ENCODE peak calls at places on chromosomes 3 and 15, in six cellular contexts. M, L, K, Q, X and D are unnamed samples. For H3K4me1 and H3K36me3, the result is how much of the 10 kb centered on the place peaks cover.

GRCh38 chr15:41838400-41838897 is at the start of gene PLA2G4B:
- DNase-seq in M (no peak), L (peak), K (peak), Q (no peak), X (peak), D (no peak)

GRCh38 chr3:135314227-135314626 is 519.2 kb downstream of the EPHB1 start:
- DNase-seq in M (no peak), L (no peak), K (no peak), Q (no peak), X (no peak), D (no peak)

GRCh38 chr3:129597087-129597791 is 9.2 kb downstream of the PLXND1 start:
- DNase-seq in M (no peak), L (no peak), K (no peak), Q (no peak), X (no peak), D (no peak)

GRCh38 chr3:128011140-128011539 is 41.1 kb upstream of the SEC61A1 start:
- DNase-seq in M (peak), L (peak), K (peak), Q (peak), X (no peak), D (no peak)

GRCh38 chr15:44705981-44706380 is 5.1 kb downstream of the PATL2 start:
- DNase-seq in M (no peak), L (no peak), K (no peak), Q (no peak), X (no peak), D (no peak)

GRCh38 chr15:45606413-45606812 is 19.2 kb downstream of the BLOC1S6 start:
- DNase-seq in M (no peak), L (no peak), K (no peak), Q (no peak), X (no peak), D (no peak)

GRCh38 chr3:108862865-108863798 is 40.5 kb downstream of the TRAT1 start:
- DNase-seq in M (no peak), L (no peak), K (no peak), Q (no peak), X (no peak), D (no peak)

GRCh38 chr3:43190682-43191081 is 84.8 kb upstream of the POMGNT2 start:
- DNase-seq in M (no peak), L (no peak), K (no peak), Q (no peak), X (no peak), D (no peak)

GRCh38 chr3:108946292-108947290 is 7.1 kb downstream of the GUCA1C start:
- DNase-seq in M (no peak), L (no peak), K (no peak), Q (no peak), X (no peak), D (no peak)

GRCh38 chr3:53806182-53807116 is 39.8 kb downstream of the CHDH start:
- DNase-seq in M (peak), L (peak), K (no peak), Q (no peak), X (no peak), D (peak)

GRCh38 chr3:190671658-190672057 is 157.8 kb downstream of the IL1RAP start:
- DNase-seq in M (no peak), L (no peak), K (no peak), Q (no peak), X (no peak), D (no peak)

GRCh38 chr3:152019516-152019915 is 146.1 kb downstream of the SUCNR1 start:
- DNase-seq in M (no peak), L (no peak), K (no peak), Q (no peak), X (no peak), D (no peak)

GRCh38 chr15:68574629-68575028 is 4.2 kb upstream of the CORO2B start:
- DNase-seq in M (no peak), L (no peak), K (no peak), Q (no peak), X (no peak), D (no peak)

GRCh38 chr3:125357032-125357658 is 18.0 kb downstream of the ZNF148 start:
- DNase-seq in M (peak), L (peak), K (no peak), Q (peak), X (peak), D (peak)

GRCh38 chr15:73683624-73684536 is at the start of gene CD276:
- DNase-seq in M (peak), L (peak), K (peak), Q (peak), X (peak), D (peak)

GRCh38 chr15:67107014-67107812 is 41.8 kb downstream of the SMAD3 start:
- DNase-seq in M (peak), L (peak), K (no peak), Q (no peak), X (peak), D (peak)

GRCh38 chr3:7953449-7954015 is 548.1 kb upstream of the LMCD1 start:
- DNase-seq in M (no peak), L (no peak), K (no peak), Q (no peak), X (no peak), D (no peak)

DNA sequence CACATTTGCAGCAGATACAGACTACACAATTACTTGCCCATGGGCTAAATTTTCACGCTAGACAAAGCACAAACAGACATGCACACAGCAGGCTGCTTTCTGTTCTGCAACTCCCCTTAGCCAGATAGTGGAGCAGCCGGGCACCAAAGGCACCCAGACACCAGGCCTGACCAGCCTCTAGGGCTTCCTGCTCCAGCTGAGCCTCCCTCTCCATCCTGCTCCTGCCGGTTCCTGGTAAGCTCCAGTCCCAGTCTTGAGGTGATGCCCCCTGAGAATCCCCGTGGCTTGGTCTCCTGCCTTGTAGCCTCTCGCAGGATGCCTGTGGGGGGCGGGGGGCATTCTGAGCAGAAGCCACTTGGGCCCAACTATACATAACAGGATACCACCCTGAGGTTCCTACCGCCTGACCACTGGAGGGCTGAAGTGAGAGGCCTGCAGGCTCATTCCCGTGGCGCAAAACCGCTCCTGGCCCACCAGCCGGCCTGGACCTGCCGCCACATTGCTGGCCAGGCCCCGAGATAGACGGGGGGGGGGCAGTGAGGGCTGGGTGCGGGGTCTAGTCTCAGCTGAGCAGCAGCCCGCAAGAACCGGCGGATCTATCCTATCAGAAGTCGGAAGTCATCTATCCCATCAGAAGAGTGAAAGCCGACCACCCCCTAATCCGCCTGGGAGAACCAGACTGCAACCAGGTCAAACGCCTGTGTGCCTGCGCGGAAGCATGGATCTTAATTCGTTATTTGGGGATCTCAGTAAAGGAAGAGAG is 3.9 kb downstream of the FOXL2 start:
- DNase-seq in M (no peak), L (no peak), K (no peak), Q (peak), X (no peak), D (no peak)
- H3K4me1 ChIP-seq in M (under half), L (half or more), K (under half), Q (under half), X (under half), D (under half)

GRCh38 chr3:100715176-100715575 is 5.9 kb downstream of the TFG start:
- DNase-seq in M (no peak), L (no peak), K (no peak), Q (no peak), X (no peak), D (no peak)
- H3K36me3 ChIP-seq in M (under half), L (under half), K (under half), Q (half or more), X (under half), D (half or more)

DNA sequence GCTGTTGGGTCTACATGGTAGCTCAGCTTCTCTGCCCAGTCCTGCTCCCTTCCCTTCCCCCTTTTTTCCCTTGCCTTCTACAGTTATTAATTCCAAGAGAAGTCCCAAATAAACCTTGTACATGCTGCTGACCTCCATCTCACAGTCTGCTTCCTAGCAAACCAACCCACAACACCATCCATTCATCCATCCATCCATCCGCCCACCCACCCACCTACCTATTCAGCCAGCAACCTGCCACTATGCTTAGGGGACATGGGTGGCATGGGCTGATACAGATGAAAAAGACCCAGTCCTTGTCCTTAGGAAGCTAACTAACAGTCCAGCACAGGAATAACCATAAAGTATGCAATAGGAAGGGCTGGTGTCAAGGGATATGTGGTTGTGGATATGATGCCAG is 5.7 kb downstream of the TNFAIP8L3 start:
- DNase-seq in M (no peak), L (no peak), K (no peak), Q (no peak), X (no peak), D (no peak)
- H3K4me1 ChIP-seq in M (under half), L (under half), K (under half), Q (under half), X (under half), D (under half)

GRCh38 chr3:9690451-9691450 is 12.9 kb upstream of the CPNE9 start:
- DNase-seq in M (no peak), L (no peak), K (no peak), Q (peak), X (no peak), D (no peak)
- H3K36me3 ChIP-seq in M (under half), L (half or more), K (under half), Q (under half), X (under half), D (under half)

GRCh38 chr3:178665747-178666146 is 129.5 kb downstream of the KCNMB2 start:
- DNase-seq in M (no peak), L (no peak), K (no peak), Q (no peak), X (no peak), D (peak)
- H3K4me1 ChIP-seq in M (under half), L (under half), K (under half), Q (under half), X (under half), D (under half)

GRCh38 chr15:89330119-89330518 is 4.5 kb downstream of the POLG start:
- DNase-seq in M (peak), L (peak), K (no peak), Q (no peak), X (no peak), D (no peak)
- H3K36me3 ChIP-seq in M (under half), L (under half), K (under half), Q (half or more), X (under half), D (half or more)

GRCh38 chr15:65918357-65918920 is 49.1 kb downstream of the RAB11A start:
- DNase-seq in M (no peak), L (no peak), K (no peak), Q (no peak), X (no peak), D (no peak)

GRCh38 chr15:65917407-65917756 is 48.1 kb downstream of the RAB11A start:
- DNase-seq in M (no peak), L (no peak), K (no peak), Q (no peak), X (no peak), D (no peak)

GRCh38 chr15:65916664-65917406 is 47.5 kb downstream of the RAB11A start:
- DNase-seq in M (peak), L (peak), K (peak), Q (peak), X (peak), D (peak)

GRCh38 chr15:65918936-65919335 is 49.6 kb downstream of the RAB11A start:
- DNase-seq in M (no peak), L (no peak), K (no peak), Q (no peak), X (no peak), D (no peak)

DNA sequence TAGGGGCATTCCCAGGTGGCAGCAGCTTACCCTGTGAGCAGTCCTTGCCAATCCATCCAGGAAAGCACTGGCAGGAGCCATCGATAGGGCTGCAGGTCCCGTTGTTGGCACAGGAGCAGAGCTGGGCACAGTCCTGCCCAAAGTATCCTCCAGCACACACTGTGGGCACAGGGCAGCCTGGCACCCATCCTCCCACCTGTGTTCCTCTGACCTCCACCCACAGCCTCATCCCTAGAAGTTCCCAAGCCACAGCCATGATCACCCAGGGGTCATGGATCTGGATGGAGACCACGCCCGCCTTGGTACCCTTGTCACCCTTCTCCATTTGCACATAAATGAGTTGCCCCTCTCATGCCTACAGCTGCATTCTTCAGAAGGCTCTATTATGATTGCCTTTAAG is 48.6 kb downstream of the RAB11A start:
- DNase-seq in M (no peak), L (no peak), K (no peak), Q (no peak), X (no peak), D (no peak)
- H3K4me1 ChIP-seq in M (under half), L (under half), K (under half), Q (under half), X (under half), D (under half)

GRCh38 chr3:67608034-67608433 is 46.4 kb downstream of the SUCLG2 start:
- DNase-seq in M (no peak), L (no peak), K (no peak), Q (no peak), X (no peak), D (no peak)
- H3K36me3 ChIP-seq in M (under half), L (under half), K (under half), Q (under half), X (under half), D (under half)

DNA sequence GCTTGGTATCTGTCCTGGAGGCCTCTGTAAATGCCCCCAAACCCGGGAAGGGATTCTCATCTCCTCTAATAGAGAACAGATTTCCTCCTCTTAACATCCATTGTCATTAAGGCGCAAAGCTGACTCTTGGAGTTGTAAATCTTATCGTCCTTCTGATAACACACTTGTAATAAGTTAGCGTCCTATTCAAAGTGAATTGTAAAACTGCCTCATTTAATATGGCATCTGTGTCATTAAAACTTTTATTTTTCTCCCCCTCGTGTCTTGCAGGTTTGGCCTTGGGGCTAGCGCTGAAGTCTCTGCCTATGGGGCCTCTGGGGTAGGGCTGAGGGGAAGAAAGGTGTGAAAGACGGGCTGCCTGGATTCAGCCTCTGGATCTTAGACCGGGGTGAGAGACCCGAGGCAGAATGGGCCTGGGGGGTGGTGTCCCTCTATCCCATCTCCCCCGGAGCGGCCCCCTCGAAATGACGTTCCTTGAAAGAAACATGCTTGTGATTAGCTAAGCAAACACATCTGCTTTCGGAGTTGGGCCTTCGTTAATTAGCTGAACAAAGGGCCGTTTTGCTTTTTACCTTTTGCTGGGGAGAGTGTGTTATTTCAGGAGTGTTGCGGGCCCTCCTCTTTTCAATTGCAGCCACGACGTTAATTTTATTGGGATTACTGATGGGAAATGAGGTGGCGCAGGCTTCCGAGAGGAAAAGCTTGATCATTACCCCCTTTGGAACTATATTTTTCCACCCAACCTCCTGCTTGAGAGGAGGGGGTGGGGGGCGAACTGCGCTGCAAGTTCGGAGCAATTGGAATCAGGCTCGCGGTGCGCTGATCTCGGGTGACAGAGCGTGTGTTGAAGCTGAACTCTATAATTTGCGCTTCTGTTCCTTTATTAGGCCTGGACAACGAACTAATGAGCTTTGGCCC is 12.4 kb downstream of the NR2F2 start:
- DNase-seq in M (no peak), L (no peak), K (no peak), Q (no peak), X (no peak), D (no peak)
- H3K4me1 ChIP-seq in M (under half), L (under half), K (under half), Q (under half), X (under half), D (half or more)